ENCODE peak calls at places on chromosomes 11 and 22, in nine cellular contexts. One of them, this sample, is unnamed.

GRCh38 chr11:114377612-114378267 is 22.6 kb downstream of the C11orf71 start:
- DNase-seq in body of pancreas: no peak
- DNase-seq in AG04450: no peak
- DNase-seq in stomach: no peak
- DNase-seq in AG09319: peak; percentile 82
- DNase-seq in A549: no peak
- DNase-seq in HFFc6: peak; percentile 98
- DNase-seq in endothelial cell: no peak
- DNase-seq in cardiac fibroblast: peak; percentile 43
- DNase-seq in this sample: no peak

GRCh38 chr11:65524010-65524746 is 705 bp upstream of the SCYL1 start:
- DNase-seq in AG04450: no peak
- DNase-seq in HFFc6: no peak
- DNase-seq in A549: no peak
- DNase-seq in cardiac fibroblast: no peak
- DNase-seq in stomach: no peak
- DNase-seq in endothelial cell: no peak
- DNase-seq in body of pancreas: peak; percentile 46
- DNase-seq in AG09319: no peak
- DNase-seq in this sample: no peak

GRCh38 chr11:77111277-77111676 is 8.6 kb downstream of the OMP start:
- DNase-seq in cardiac fibroblast: no peak
- DNase-seq in endothelial cell: no peak
- DNase-seq in HFFc6: peak; percentile 17
- DNase-seq in AG09319: no peak
- DNase-seq in body of pancreas: no peak
- DNase-seq in A549: no peak
- DNase-seq in stomach: no peak
- DNase-seq in AG04450: no peak
- DNase-seq in this sample: no peak

GRCh38 chr11:697811-698311 is 2.2 kb downstream of the TMEM80 start:
- DNase-seq in cardiac fibroblast: no peak
- DNase-seq in stomach: no peak
- DNase-seq in AG09319: no peak
- DNase-seq in body of pancreas: no peak
- DNase-seq in endothelial cell: no peak
- DNase-seq in AG04450: no peak
- DNase-seq in A549: no peak
- DNase-seq in HFFc6: peak; percentile 61
- DNase-seq in this sample: no peak

GRCh38 chr22:37659066-37659896 is 758 bp downstream of the PDXP start:
- DNase-seq in AG09319: no peak
- DNase-seq in cardiac fibroblast: no peak
- DNase-seq in HFFc6: no peak
- DNase-seq in A549: no peak
- DNase-seq in AG04450: no peak
- DNase-seq in endothelial cell: no peak
- DNase-seq in body of pancreas: peak; percentile 61
- DNase-seq in stomach: no peak
- DNase-seq in this sample: peak; percentile 52

GRCh38 chr11:104148074-104148473 is 15.9 kb downstream of the PDGFD start:
- DNase-seq in HFFc6: peak; percentile 37
- DNase-seq in stomach: no peak
- DNase-seq in endothelial cell: no peak
- DNase-seq in AG09319: no peak
- DNase-seq in body of pancreas: no peak
- DNase-seq in A549: no peak
- DNase-seq in cardiac fibroblast: peak; percentile 64
- DNase-seq in AG04450: no peak
- DNase-seq in this sample: no peak

GRCh38 chr11:128687321-128687720 is 6.6 kb upstream of the FLI1 start:
- DNase-seq in endothelial cell: peak; percentile 75
- DNase-seq in A549: no peak
- DNase-seq in body of pancreas: peak; percentile 41
- DNase-seq in AG09319: no peak
- DNase-seq in cardiac fibroblast: peak; percentile 40
- DNase-seq in AG04450: no peak
- DNase-seq in HFFc6: no peak
- DNase-seq in stomach: no peak
- DNase-seq in this sample: peak; percentile 37

GRCh38 chr22:46008836-46009596 is 32.1 kb upstream of the WNT7B start:
- DNase-seq in endothelial cell: no peak
- DNase-seq in AG04450: no peak
- DNase-seq in A549: no peak
- DNase-seq in body of pancreas: no peak
- DNase-seq in AG09319: no peak
- DNase-seq in HFFc6: peak; percentile 42
- DNase-seq in cardiac fibroblast: no peak
- DNase-seq in stomach: no peak
- DNase-seq in this sample: no peak

GRCh38 chr22:42277988-42278776 is 7.7 kb upstream of the TCF20 start:
- DNase-seq in AG09319: no peak
- DNase-seq in body of pancreas: no peak
- DNase-seq in cardiac fibroblast: peak; percentile 13
- DNase-seq in stomach: no peak
- DNase-seq in A549: no peak
- DNase-seq in HFFc6: no peak
- DNase-seq in AG04450: no peak
- DNase-seq in endothelial cell: peak; percentile 27
- DNase-seq in this sample: peak; percentile 51

GRCh38 chr22:49208768-49209252 is 618.9 kb downstream of the BRD1 start:
- DNase-seq in A549: no peak
- DNase-seq in stomach: peak; percentile 9
- DNase-seq in cardiac fibroblast: no peak
- DNase-seq in endothelial cell: peak; percentile 40
- DNase-seq in AG09319: no peak
- DNase-seq in body of pancreas: no peak
- DNase-seq in HFFc6: no peak
- DNase-seq in AG04450: no peak
- DNase-seq in this sample: no peak

GRCh38 chr11:4887591-4887990 is 5.9 kb downstream of the OR51T1 start:
- DNase-seq in stomach: no peak
- DNase-seq in body of pancreas: no peak
- DNase-seq in endothelial cell: no peak
- DNase-seq in HFFc6: no peak
- DNase-seq in cardiac fibroblast: peak; percentile 75
- DNase-seq in A549: no peak
- DNase-seq in AG09319: no peak
- DNase-seq in AG04450: no peak
- DNase-seq in this sample: no peak

GRCh38 chr11:69587454-69588081 is 53.4 kb upstream of the CCND1 start:
- DNase-seq in stomach: no peak
- DNase-seq in cardiac fibroblast: peak; percentile 9
- DNase-seq in body of pancreas: no peak
- DNase-seq in endothelial cell: no peak
- DNase-seq in AG09319: no peak
- DNase-seq in HFFc6: peak; percentile 93
- DNase-seq in A549: peak; percentile 41
- DNase-seq in AG04450: peak; percentile 13
- DNase-seq in this sample: no peak

GRCh38 chr11:77213029-77213579 is 85.1 kb downstream of the MYO7A start:
- DNase-seq in HFFc6: no peak
- DNase-seq in AG09319: no peak
- DNase-seq in AG04450: no peak
- DNase-seq in stomach: no peak
- DNase-seq in body of pancreas: no peak
- DNase-seq in endothelial cell: no peak
- DNase-seq in cardiac fibroblast: no peak
- DNase-seq in A549: no peak
- DNase-seq in this sample: no peak

GRCh38 chr11:96052921-96053631 is 129.2 kb upstream of the MTMR2 start:
- DNase-seq in AG04450: no peak
- DNase-seq in stomach: no peak
- DNase-seq in AG09319: no peak
- DNase-seq in endothelial cell: no peak
- DNase-seq in body of pancreas: no peak
- DNase-seq in cardiac fibroblast: peak; percentile 61
- DNase-seq in A549: no peak
- DNase-seq in HFFc6: peak; percentile 62
- DNase-seq in this sample: no peak

GRCh38 chr11:64251986-64252837 is 882 bp downstream of the PLCB3 start:
- DNase-seq in AG09319: no peak
- DNase-seq in AG04450: no peak
- DNase-seq in body of pancreas: peak; percentile 51
- DNase-seq in A549: peak; percentile 69
- DNase-seq in HFFc6: no peak
- DNase-seq in stomach: peak; percentile 78
- DNase-seq in cardiac fibroblast: peak; percentile 57
- DNase-seq in endothelial cell: peak; percentile 38
- DNase-seq in this sample: peak; percentile 70

GRCh38 chr11:129749141-129749540 is 66.5 kb upstream of the TMEM45B start:
- DNase-seq in cardiac fibroblast: no peak
- DNase-seq in body of pancreas: no peak
- DNase-seq in stomach: no peak
- DNase-seq in AG04450: no peak
- DNase-seq in endothelial cell: no peak
- DNase-seq in AG09319: no peak
- DNase-seq in HFFc6: no peak
- DNase-seq in A549: no peak
- DNase-seq in this sample: no peak

GRCh38 chr11:128707671-128708070 is 13.8 kb downstream of the FLI1 start:
- DNase-seq in AG04450: no peak
- DNase-seq in body of pancreas: no peak
- DNase-seq in HFFc6: peak; percentile 82
- DNase-seq in stomach: no peak
- DNase-seq in AG09319: no peak
- DNase-seq in endothelial cell: no peak
- DNase-seq in A549: no peak
- DNase-seq in cardiac fibroblast: peak; percentile 64
- DNase-seq in this sample: no peak

GRCh38 chr22:42807185-42807584 is 49.9 kb downstream of the ARFGAP3 start:
- DNase-seq in cardiac fibroblast: no peak
- DNase-seq in body of pancreas: no peak
- DNase-seq in endothelial cell: no peak
- DNase-seq in A549: no peak
- DNase-seq in HFFc6: no peak
- DNase-seq in stomach: no peak
- DNase-seq in AG09319: no peak
- DNase-seq in AG04450: no peak
- DNase-seq in this sample: no peak

GRCh38 chr22:44658371-44658953 is 43.5 kb upstream of the PRR5 start:
- DNase-seq in endothelial cell: no peak
- DNase-seq in A549: no peak
- DNase-seq in AG09319: peak; percentile 80
- DNase-seq in cardiac fibroblast: peak; percentile 93
- DNase-seq in AG04450: no peak
- DNase-seq in HFFc6: no peak
- DNase-seq in stomach: no peak
- DNase-seq in body of pancreas: peak; percentile 34
- DNase-seq in this sample: no peak

GRCh38 chr22:22682807-22683667 is 38.6 kb downstream of the GGTLC2 start:
- DNase-seq in AG09319: peak; percentile 14
- DNase-seq in stomach: no peak
- DNase-seq in body of pancreas: no peak
- DNase-seq in cardiac fibroblast: no peak
- DNase-seq in A549: peak; percentile 18
- DNase-seq in AG04450: no peak
- DNase-seq in endothelial cell: no peak
- DNase-seq in HFFc6: no peak
- DNase-seq in this sample: no peak

GRCh38 chr11:86447763-86448480 is 73.2 kb downstream of the CCDC81 start:
- DNase-seq in HFFc6: no peak
- DNase-seq in stomach: no peak
- DNase-seq in AG04450: no peak
- DNase-seq in endothelial cell: no peak
- DNase-seq in cardiac fibroblast: no peak
- DNase-seq in AG09319: no peak
- DNase-seq in body of pancreas: no peak
- DNase-seq in A549: no peak
- DNase-seq in this sample: no peak

GRCh38 chr11:15723966-15724365 is 609.2 kb downstream of the INSC start:
- DNase-seq in endothelial cell: no peak
- DNase-seq in HFFc6: no peak
- DNase-seq in body of pancreas: no peak
- DNase-seq in AG04450: no peak
- DNase-seq in AG09319: no peak
- DNase-seq in A549: no peak
- DNase-seq in stomach: no peak
- DNase-seq in cardiac fibroblast: no peak
- DNase-seq in this sample: no peak

GRCh38 chr11:134509381-134510068 is 97.5 kb upstream of the B3GAT1 start:
- DNase-seq in stomach: peak; percentile 25
- DNase-seq in AG04450: no peak
- DNase-seq in body of pancreas: no peak
- DNase-seq in endothelial cell: no peak
- DNase-seq in AG09319: no peak
- DNase-seq in cardiac fibroblast: no peak
- DNase-seq in A549: no peak
- DNase-seq in HFFc6: no peak
- DNase-seq in this sample: no peak
- TF ChIP-seq CTCF in stomach: no peak
- TF ChIP-seq CTCF in AG04450: no peak
- TF ChIP-seq CTCF in body of pancreas: no peak
- TF ChIP-seq CTCF in endothelial cell: no peak
- TF ChIP-seq CTCF in AG09319: no peak
- TF ChIP-seq CTCF in cardiac fibroblast: no peak
- TF ChIP-seq CTCF in A549: no peak
- TF ChIP-seq CTCF in HFFc6: no peak
- TF ChIP-seq CTCF in this sample: no peak

GRCh38 chr11:119942583-119943338 is 195.2 kb downstream of the TRIM29 start:
- DNase-seq in A549: no peak
- DNase-seq in AG04450: no peak
- DNase-seq in HFFc6: peak; percentile 16
- DNase-seq in cardiac fibroblast: no peak
- DNase-seq in endothelial cell: no peak
- DNase-seq in AG09319: no peak
- DNase-seq in stomach: no peak
- DNase-seq in body of pancreas: no peak
- DNase-seq in this sample: no peak
- TF ChIP-seq CTCF in A549: no peak
- TF ChIP-seq CTCF in AG04450: no peak
- TF ChIP-seq CTCF in HFFc6: no peak
- TF ChIP-seq CTCF in cardiac fibroblast: no peak
- TF ChIP-seq CTCF in endothelial cell: no peak
- TF ChIP-seq CTCF in AG09319: no peak
- TF ChIP-seq CTCF in stomach: no peak
- TF ChIP-seq CTCF in body of pancreas: no peak
- TF ChIP-seq CTCF in this sample: no peak

GRCh38 chr11:25432376-25432775 is 899.6 kb upstream of the ANO3 start:
- DNase-seq in cardiac fibroblast: no peak
- DNase-seq in body of pancreas: no peak
- DNase-seq in endothelial cell: no peak
- DNase-seq in HFFc6: no peak
- DNase-seq in A549: no peak
- DNase-seq in AG09319: no peak
- DNase-seq in AG04450: no peak
- DNase-seq in stomach: no peak
- DNase-seq in this sample: no peak
- TF ChIP-seq CTCF in cardiac fibroblast: no peak
- TF ChIP-seq CTCF in body of pancreas: no peak
- TF ChIP-seq CTCF in endothelial cell: no peak
- TF ChIP-seq CTCF in HFFc6: no peak
- TF ChIP-seq CTCF in A549: no peak
- TF ChIP-seq CTCF in AG09319: no peak
- TF ChIP-seq CTCF in AG04450: no peak
- TF ChIP-seq CTCF in stomach: no peak
- TF ChIP-seq CTCF in this sample: no peak

DNA sequence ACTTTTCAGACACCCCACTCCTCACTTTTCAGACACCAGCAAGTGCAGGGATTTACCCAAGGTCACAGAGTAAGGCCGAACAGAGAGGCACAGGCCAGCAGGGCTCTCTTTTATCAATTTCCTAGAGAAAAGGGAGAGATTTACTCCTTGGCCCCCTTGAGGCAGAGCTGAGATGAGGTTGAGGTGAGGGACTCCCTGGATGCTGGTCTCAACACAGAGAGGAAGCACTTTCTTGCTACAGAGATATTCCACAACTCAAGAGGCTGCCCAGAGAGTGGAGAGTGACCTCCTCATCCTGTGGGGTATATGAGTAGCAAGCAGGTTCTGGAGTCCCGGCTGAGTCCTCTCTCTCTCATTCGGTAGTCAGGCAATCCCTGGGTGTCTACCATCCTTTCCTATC is 2.0 kb upstream of the ARHGEF17 start:
- DNase-seq in cardiac fibroblast: no peak
- DNase-seq in stomach: no peak
- DNase-seq in AG04450: no peak
- DNase-seq in body of pancreas: no peak
- DNase-seq in AG09319: no peak
- DNase-seq in HFFc6: no peak
- DNase-seq in A549: peak; percentile 43
- DNase-seq in endothelial cell: no peak
- DNase-seq in this sample: no peak
- TF ChIP-seq CTCF in cardiac fibroblast: no peak
- TF ChIP-seq CTCF in stomach: no peak
- TF ChIP-seq CTCF in AG04450: peak; percentile 41
- TF ChIP-seq CTCF in body of pancreas: no peak
- TF ChIP-seq CTCF in AG09319: no peak
- TF ChIP-seq CTCF in HFFc6: peak; percentile 53
- TF ChIP-seq CTCF in A549: no peak
- TF ChIP-seq CTCF in endothelial cell: no peak
- TF ChIP-seq CTCF in this sample: no peak

This sample was measured in GM13977.